ENCODE peak calls at places on chromosomes 2 and 18, in five cellular contexts. W is heart left ventricle; O is DND-41; I is effector memory CD4-positive, alpha-beta T cell; R is thoracic aorta. V is an unnamed sample. For H3K9me3, the result is how much of the 10 kb centered on the place peaks cover.

GRCh38 chr18:2410688-2411087 is 160.6 kb downstream of the METTL4 start:
- DNase-seq in W (no peak), O (no peak), I (no peak), R (no peak), V (no peak)

GRCh38 chr2:40178971-40179370 is 272.9 kb downstream of the SLC8A1 start:
- DNase-seq in W (no peak), O (peak), I (no peak), R (no peak), V (no peak)

GRCh38 chr2:7083580-7084509 is 166.6 kb downstream of the RNF144A start:
- DNase-seq in W (no peak), O (peak), I (no peak), R (no peak), V (no peak)

GRCh38 chr18:31486165-31486564 is 11.8 kb upstream of the DSG2 start:
- DNase-seq in W (no peak), O (no peak), I (no peak), R (no peak), V (no peak)

GRCh38 chr2:20422679-20423271 is 24.1 kb upstream of the RHOB start:
- DNase-seq in W (peak), O (no peak), I (no peak), R (no peak), V (no peak)

GRCh38 chr18:66724664-66725356 is 120.9 kb upstream of the CDH19 start:
- DNase-seq in W (peak), O (no peak), I (no peak), R (no peak), V (no peak)

GRCh38 chr2:104702026-104702425 is 151.9 kb upstream of the POU3F3 start:
- DNase-seq in W (no peak), O (no peak), I (no peak), R (no peak), V (no peak)

GRCh38 chr2:48050711-48051110 is 144.4 kb upstream of the FBXO11 start:
- DNase-seq in W (no peak), O (no peak), I (no peak), R (no peak), V (no peak)

GRCh38 chr2:217790681-217791392 is 212.0 kb downstream of the TNS1 start:
- DNase-seq in W (no peak), O (no peak), I (no peak), R (no peak), V (no peak)

GRCh38 chr2:127104881-127105655 is 1.9 kb downstream of the BIN1 start:
- DNase-seq in W (no peak), O (no peak), I (no peak), R (no peak), V (no peak)

GRCh38 chr2:203685789-203686433 is 20.5 kb upstream of the CD28 start:
- DNase-seq in W (no peak), O (no peak), I (no peak), R (no peak), V (no peak)

GRCh38 chr2:149561309-149561926 is 26.2 kb downstream of the MMADHC start:
- DNase-seq in W (no peak), O (no peak), I (peak), R (no peak), V (peak)

GRCh38 chr18:61551586-61551985 is 218.4 kb downstream of the CDH20 start:
- DNase-seq in W (peak), O (peak), I (no peak), R (no peak), V (peak)

GRCh38 chr18:35549515-35549914 is 32.0 kb upstream of the GALNT1 start:
- DNase-seq in W (no peak), O (no peak), I (no peak), R (no peak), V (no peak)

GRCh38 chr2:6054394-6054732 is 362.2 kb downstream of the SOX11 start:
- DNase-seq in W (no peak), O (no peak), I (no peak), R (no peak), V (no peak)
- H3K9me3 ChIP-seq in W (under half), O (under half), I (under half), R (under half), V (under half)

DNA sequence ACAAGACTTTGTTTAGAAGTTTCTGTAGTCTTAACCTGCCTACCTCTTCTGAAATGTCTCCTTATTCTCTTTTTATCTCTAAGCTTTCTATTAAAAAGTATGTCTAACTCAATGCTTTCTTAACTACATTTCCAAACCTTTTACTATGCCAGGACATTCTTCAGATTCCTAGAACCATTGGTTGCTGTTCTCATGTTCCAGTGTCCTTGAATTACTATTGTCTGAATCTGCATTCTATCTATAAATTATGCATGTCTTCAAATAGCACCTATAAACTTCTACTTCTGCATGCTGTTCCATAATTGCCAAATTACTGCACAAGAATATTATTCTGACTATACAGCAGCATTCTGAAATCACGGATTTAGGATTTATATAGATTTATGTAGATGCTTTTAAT is 166.0 kb upstream of the VWC2L start:
- DNase-seq in W (no peak), O (no peak), I (no peak), R (no peak), V (no peak)
- H3K9me3 ChIP-seq in W (under half), O (under half), I (under half), R (under half), V (under half)

DNA sequence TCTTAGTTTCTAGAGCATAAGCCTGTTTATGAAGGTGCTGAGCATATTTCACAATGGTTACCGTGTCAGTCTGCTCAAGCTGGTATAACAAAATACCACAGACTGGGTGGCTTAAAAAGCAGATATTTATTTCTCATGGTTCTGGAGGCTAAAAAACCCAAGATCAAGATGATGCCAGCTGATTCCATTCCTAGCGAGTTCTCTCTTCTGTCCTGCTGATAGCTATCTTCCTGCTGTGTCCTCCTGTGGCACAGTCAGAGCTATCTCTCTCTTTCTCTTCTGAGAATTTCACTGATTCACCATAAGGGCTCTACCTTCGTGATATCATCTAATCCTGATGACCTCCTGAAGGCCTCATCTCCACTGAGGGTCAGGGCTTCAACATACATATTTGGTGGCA is 273.0 kb downstream of the CDH2 start:
- DNase-seq in W (no peak), O (no peak), I (no peak), R (no peak), V (no peak)
- H3K9me3 ChIP-seq in W (under half), O (under half), I (under half), R (under half), V (under half)

GRCh38 chr18:79733996-79734770 is 54.6 kb downstream of the CTDP1 start:
- DNase-seq in W (no peak), O (no peak), I (no peak), R (no peak), V (no peak)

GRCh38 chr18:79736846-79737245 is 57.2 kb downstream of the CTDP1 start:
- DNase-seq in W (no peak), O (no peak), I (no peak), R (no peak), V (no peak)

GRCh38 chr18:79736230-79736629 is 56.6 kb downstream of the CTDP1 start:
- DNase-seq in W (no peak), O (no peak), I (no peak), R (no peak), V (no peak)

GRCh38 chr18:79737426-79737825 is 57.8 kb downstream of the CTDP1 start:
- DNase-seq in W (no peak), O (no peak), I (no peak), R (no peak), V (no peak)

DNA sequence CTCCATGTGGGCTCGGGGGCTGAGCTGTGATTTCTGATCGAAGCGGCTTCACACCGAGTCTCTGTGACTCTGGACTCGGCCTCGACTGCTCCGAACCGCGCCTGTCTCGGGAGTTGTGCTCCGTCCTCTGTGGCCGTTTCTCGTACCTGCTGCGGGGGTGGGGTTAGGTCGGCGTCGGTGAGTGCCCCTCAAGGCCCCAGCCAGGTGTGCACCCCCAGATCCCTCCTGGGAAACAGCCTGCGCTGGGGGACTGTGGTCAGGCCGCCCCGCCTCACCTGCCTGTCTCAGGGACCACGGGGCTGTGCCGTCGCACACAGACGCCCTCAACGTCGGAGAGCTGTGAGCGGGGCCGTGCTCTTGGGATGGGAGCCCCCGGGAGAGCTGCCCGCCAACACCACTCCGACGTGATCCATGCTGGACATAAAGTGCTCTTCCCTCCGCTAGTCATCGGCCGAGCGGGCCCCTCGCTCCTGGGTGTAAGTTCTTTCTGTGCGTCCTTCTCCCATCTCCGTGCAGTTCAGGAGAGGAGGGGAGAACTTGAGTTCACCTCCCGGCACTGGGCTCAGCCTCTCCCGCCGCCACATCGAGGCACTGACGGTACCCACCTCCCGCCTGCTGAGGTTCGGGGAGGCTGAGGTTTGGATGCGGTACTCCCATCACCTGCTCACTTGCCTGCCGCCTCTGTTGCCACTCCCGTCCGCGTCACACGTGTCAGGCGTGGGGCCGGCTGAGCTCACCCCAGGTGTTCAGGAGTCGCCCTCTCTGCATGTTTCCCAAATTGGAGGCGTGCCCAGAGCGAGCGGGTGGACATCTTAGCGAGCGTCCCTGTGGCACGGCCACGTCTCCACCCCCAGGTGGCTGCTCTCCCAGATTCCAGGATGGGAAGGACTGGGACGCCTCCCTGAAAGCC is 55.7 kb downstream of the CTDP1 start:
- DNase-seq in W (no peak), O (no peak), I (no peak), R (no peak), V (no peak)
- H3K9me3 ChIP-seq in W (under half), O (under half), I (under half), R (under half), V (under half)

DNA sequence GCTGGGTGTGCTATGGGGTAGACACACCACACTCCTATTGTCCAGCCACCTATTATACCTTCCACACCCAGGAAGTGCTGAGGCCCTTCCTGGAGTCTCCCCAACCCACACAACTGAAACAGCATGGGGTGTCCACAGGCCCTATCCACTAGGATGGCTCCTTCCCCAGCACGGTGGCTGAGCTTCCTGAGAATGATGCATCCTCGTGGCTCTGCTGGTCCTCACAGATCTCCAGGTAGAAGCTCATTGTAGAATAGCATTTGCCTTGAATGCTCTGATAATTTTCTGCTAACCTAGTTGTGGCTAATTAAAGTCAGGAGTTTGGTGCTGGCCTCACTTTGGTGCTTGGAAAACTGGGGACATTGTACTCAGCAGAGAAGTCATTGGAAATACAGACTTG is 182.6 kb downstream of the ANKRD30B start:
- DNase-seq in W (no peak), O (no peak), I (no peak), R (no peak), V (no peak)
- H3K9me3 ChIP-seq in W (under half), O (under half), I (under half), R (under half), V (under half)

DNA sequence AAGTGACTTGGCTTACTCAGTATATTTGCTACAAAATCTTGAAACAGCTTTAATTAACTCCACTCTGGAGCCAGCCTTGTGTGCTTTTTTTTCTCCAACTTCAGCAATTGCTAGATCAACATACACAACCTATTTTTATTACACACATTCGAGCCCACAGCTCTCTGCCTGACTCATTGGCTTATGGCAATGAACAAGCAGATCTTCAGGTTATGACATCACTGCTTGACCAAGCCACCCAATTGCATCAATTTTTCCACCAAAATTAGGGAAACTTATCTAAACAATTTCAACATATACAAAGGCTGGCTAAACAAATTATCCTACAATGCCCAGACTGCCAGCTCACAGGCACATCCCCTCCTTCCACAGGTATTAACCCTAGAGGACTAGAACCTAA is 39.6 kb upstream of the PDK1 start:
- DNase-seq in W (no peak), O (no peak), I (no peak), R (no peak), V (no peak)
- H3K9me3 ChIP-seq in W (under half), O (under half), I (under half), R (under half), V (under half)

DNA sequence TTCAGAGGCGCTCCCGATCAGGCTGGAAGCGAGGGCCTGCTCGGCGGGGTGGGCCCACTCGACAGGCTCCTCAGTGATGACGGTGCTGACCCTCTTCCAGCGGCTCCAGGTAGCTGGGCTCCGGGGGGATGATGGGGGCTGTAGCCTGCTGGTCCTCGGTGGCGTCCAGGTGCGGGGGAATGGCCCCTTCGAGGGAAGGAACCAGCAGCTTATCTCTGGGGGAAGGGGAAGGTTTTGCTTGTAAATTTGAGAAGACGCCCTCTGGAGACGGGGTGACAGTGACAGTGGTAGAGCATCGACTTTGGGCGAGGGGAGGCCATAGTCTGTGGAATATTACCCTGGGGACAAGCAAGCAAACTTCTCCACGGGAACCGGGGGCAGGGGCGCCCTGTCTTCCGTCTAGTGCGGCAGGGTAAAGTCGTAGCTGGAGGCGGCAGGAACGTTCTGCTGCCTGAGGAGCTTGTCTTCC is 891.9 kb upstream of the LRRTM1 start:
- DNase-seq in W (no peak), O (no peak), I (no peak), R (no peak), V (no peak)
- H3K9me3 ChIP-seq in W (under half), O (under half), I (under half), R (under half), V (under half)

GRCh38 chr2:229059331-229060033 is 211.6 kb downstream of the PID1 start:
- DNase-seq in W (no peak), O (no peak), I (no peak), R (no peak), V (no peak)

GRCh38 chr2:229057997-229058553 is 213.0 kb downstream of the PID1 start:
- DNase-seq in W (no peak), O (no peak), I (no peak), R (no peak), V (no peak)

GRCh38 chr2:229050063-229050635 is 220.9 kb downstream of the PID1 start:
- DNase-seq in W (no peak), O (no peak), I (no peak), R (no peak), V (no peak)

GRCh38 chr2:229051798-229052197 is 219.3 kb downstream of the PID1 start:
- DNase-seq in W (no peak), O (no peak), I (no peak), R (no peak), V (no peak)

GRCh38 chr2:229054311-229054710 is 216.8 kb downstream of the PID1 start:
- DNase-seq in W (no peak), O (no peak), I (no peak), R (no peak), V (no peak)
- H3K9me3 ChIP-seq in W (under half), O (under half), I (under half), R (under half), V (under half)

DNA sequence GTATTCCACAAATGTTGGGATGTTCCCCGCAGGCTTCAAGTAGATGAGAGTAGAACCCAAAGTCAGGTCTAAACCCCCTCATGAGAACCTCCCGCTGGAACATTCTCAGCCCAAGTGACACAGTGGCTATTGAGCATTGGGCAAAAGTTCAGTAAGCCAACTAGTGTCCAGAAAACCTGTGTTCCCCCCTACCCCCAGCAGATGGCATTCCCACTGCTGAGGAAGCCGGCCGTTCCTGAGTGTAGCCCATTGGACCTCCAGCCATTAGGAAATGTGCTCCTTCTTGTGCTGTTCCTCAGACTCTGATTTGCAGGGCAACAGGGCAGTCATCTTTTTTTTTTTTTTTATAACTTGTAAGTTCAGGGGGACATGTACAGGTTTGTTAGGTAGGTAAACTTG is 152.1 kb downstream of the NCK2 start:
- DNase-seq in W (no peak), O (no peak), I (no peak), R (no peak), V (no peak)
- H3K9me3 ChIP-seq in W (under half), O (under half), I (under half), R (under half), V (under half)